ENCODE peak calls at places on chromosome 3, in six cellular contexts. U is H1, K is HepG2, A is GM23338, Z is GM12878, D is K562. N is an unnamed sample.

GRCh38 chr3:139830817-139831216 is 104.2 kb upstream of the CLSTN2 start:
- DNase-seq in A (no peak), U (no peak), D (no peak), K (no peak), Z (no peak), N (peak; percentile 14)

GRCh38 chr3:17057316-17057715 is 172.6 kb downstream of the PLCL2 start:
- DNase-seq in U (no peak), Z (no peak), K (no peak), A (no peak), D (no peak), N (no peak)

GRCh38 chr3:128480717-128481437 is 12.1 kb downstream of the GATA2 start:
- DNase-seq in K (no peak), Z (no peak), D (no peak), U (no peak), A (no peak), N (no peak)

GRCh38 chr3:160796813-160797164 is 40.8 kb downstream of the PPM1L start:
- DNase-seq in K (peak; percentile 17), Z (no peak), D (no peak), A (no peak), U (no peak), N (no peak)

GRCh38 chr3:29195055-29195454 is 85.8 kb upstream of the RBMS3 start:
- DNase-seq in A (no peak), D (no peak), U (no peak), K (no peak), Z (no peak), N (no peak)

GRCh38 chr3:12423918-12424634 is 60.2 kb upstream of the TSEN2 start:
- DNase-seq in K (no peak), Z (no peak), A (no peak), U (peak; percentile 7), D (no peak), N (no peak)

GRCh38 chr3:128804017-128804816 is 75.2 kb upstream of the ACAD9 start:
- DNase-seq in Z (peak; percentile 83), K (no peak), A (peak; percentile 63), D (peak; percentile 59), U (no peak), N (no peak)

GRCh38 chr3:53525765-53526761 is 31.7 kb downstream of the CACNA1D start:
- DNase-seq in Z (no peak), U (no peak), A (no peak), D (no peak), K (no peak), N (no peak)

GRCh38 chr3:57889807-57890206 is 118.4 kb upstream of the FLNB start:
- DNase-seq in Z (no peak), U (no peak), K (no peak), D (no peak), A (no peak), N (no peak)

GRCh38 chr3:115325539-115325938 is 178.5 kb upstream of the ZBTB20 start:
- DNase-seq in Z (no peak), U (peak; percentile 66), D (peak; percentile 4), K (peak; percentile 5), A (peak; percentile 90), N (peak; percentile 73)

GRCh38 chr3:150443331-150443741 is 35.2 kb downstream of the TSC22D2 start:
- DNase-seq in K (no peak), U (no peak), D (no peak), Z (no peak), A (no peak), N (no peak)

GRCh38 chr3:186193534-186194450 is 84.9 kb upstream of the ETV5 start:
- DNase-seq in Z (no peak), A (peak; percentile 84), U (peak; percentile 80), D (no peak), K (no peak), N (peak; percentile 74)

GRCh38 chr3:60461199-60461598 is 790.1 kb downstream of the FHIT start:
- DNase-seq in A (no peak), U (no peak), Z (no peak), D (no peak), K (no peak), N (no peak)

GRCh38 chr3:52572221-52572620 is 35.8 kb downstream of the UQCC5 start:
- DNase-seq in K (no peak), Z (no peak), U (no peak), A (no peak), D (no peak), N (no peak)

GRCh38 chr3:188631291-188632010 is 477.5 kb downstream of the LPP start:
- DNase-seq in U (no peak), Z (no peak), A (no peak), K (peak; percentile 27), D (no peak), N (no peak)
- TF ChIP-seq CREB1 in U (no peak), Z (no peak), A (no peak), K (no peak), D (no peak), N (no peak)

DNA sequence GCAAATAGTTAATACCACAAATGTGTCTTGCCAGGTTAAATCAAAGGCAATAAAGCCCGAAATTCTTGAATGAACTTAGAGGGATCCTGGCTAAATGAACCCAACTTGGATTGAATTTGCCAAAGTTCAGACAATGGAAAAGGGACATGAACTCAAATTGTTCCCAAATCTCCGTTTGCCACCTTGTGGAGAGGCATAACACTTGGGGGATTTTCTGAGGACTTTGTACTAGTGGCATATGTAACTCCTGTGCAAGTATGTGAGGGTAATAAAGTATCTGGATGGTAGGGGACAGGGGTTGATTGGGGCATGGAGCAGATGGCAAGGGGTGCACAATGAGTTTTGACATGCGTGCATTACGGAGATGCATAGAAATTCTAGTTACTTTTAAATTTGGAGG is 1.3 kb upstream of the TCAIM start:
- DNase-seq in D (peak; percentile 21), K (no peak), A (peak; percentile 57), U (no peak), Z (no peak), N (no peak)
- TF ChIP-seq CREB1 in D (no peak), K (no peak), A (no peak), U (no peak), Z (no peak), N (no peak)

DNA sequence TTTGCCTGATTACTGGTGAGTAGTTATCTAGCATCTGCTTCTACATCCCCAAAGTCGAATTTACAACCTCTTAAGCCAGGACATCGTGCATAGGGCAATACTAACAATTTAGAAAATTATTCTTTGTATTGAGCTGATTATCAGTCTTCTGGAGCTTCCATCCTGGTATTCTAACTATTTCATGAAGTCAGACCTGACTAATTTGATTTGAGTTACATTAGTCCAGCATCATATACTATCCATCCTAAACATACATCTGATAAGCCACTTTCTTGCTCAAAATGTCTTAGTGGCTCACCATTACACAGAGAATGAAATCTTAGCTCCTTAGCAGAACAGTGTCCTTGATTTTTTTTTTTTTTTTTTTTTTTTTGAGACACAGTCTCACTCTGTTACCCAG is 77.2 kb upstream of the DNAJC19 start:
- DNase-seq in D (no peak), Z (no peak), A (no peak), U (no peak), K (no peak), N (no peak)
- TF ChIP-seq CREB1 in D (no peak), Z (no peak), A (no peak), U (no peak), K (no peak), N (no peak)

GRCh38 chr3:78494831-78495230 is 1273.0 kb downstream of the ROBO1 start:
- DNase-seq in K (no peak), Z (no peak), A (no peak), U (no peak), D (no peak), N (no peak)

GRCh38 chr3:78497025-78497424 is 1270.8 kb downstream of the ROBO1 start:
- DNase-seq in U (no peak), A (no peak), Z (no peak), K (no peak), D (no peak), N (no peak)

GRCh38 chr3:78496458-78496857 is 1271.3 kb downstream of the ROBO1 start:
- DNase-seq in K (no peak), Z (no peak), U (no peak), D (no peak), A (no peak), N (no peak)

GRCh38 chr3:78495326-78495725 is 1272.5 kb downstream of the ROBO1 start:
- DNase-seq in U (no peak), K (no peak), A (no peak), D (no peak), Z (no peak), N (no peak)

DNA sequence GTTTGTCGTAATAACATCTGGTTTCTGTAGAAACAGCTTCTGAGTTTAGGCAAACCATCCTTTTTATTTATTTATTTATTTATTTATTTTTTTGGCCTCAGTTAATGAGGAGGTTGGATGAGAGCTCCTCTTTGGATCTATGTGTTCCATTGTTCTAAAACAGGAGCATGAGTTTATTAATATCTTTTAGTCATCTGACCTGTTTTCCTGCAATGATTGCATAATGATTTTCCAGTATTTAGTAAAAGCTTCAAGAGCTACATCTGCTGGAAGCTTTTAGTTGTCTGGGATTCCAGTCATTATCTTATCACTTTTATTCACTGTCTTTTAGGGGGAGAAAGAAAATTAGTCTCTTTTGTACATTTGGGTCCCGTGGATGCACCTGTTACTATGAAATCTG is 1270.1 kb downstream of the ROBO1 start:
- DNase-seq in U (no peak), Z (no peak), K (no peak), A (no peak), D (no peak), N (no peak)
- TF ChIP-seq CREB1 in U (no peak), Z (no peak), K (no peak), A (no peak), D (no peak), N (no peak)

GRCh38 chr3:152030320-152030719 is 156.9 kb downstream of the SUCNR1 start:
- DNase-seq in U (no peak), D (no peak), A (no peak), K (no peak), Z (no peak), N (no peak)

GRCh38 chr3:152031321-152031720 is 157.9 kb downstream of the SUCNR1 start:
- DNase-seq in U (no peak), K (no peak), A (no peak), Z (no peak), D (no peak), N (no peak)

GRCh38 chr3:152021951-152022461 is 148.6 kb downstream of the SUCNR1 start:
- DNase-seq in A (no peak), Z (peak; percentile 13), K (no peak), D (no peak), U (no peak), N (no peak)

DNA sequence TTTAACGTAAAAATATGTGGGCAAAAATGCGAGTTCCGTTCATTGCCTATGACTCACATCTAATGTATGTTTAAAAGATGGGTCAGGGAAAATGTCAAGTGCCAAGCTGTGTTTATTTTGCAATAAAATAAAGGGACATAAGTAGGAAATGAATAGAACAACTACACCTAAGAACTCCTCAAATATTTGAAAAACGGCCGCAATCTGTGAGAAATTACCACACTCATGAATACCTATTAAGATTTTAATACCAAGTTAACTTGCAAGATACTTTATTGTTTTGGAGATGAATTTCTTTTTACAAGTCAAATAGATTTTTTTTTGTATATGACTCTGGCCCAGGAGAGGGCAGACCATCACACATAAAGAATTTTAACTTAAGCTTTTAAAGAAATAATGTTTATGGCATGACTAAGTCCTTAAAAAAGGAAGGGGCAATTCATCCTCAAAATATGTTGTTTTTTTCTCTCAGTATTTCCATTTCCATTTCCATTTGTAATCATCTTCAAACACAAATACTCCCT is 152.7 kb downstream of the SUCNR1 start:
- DNase-seq in A (no peak), U (no peak), D (no peak), Z (no peak), K (no peak), N (no peak)
- TF ChIP-seq CREB1 in A (no peak), U (no peak), D (no peak), Z (no peak), K (no peak), N (no peak)

GRCh38 chr3:113113361-113113760 is 98.0 kb upstream of the BOC start:
- DNase-seq in K (no peak), Z (no peak), D (no peak), A (no peak), U (no peak), N (no peak)

GRCh38 chr3:113117511-113118302 is 93.7 kb upstream of the BOC start:
- DNase-seq in Z (no peak), K (no peak), U (no peak), D (no peak), A (no peak), N (no peak)
- TF ChIP-seq CREB1 in Z (no peak), K (no peak), U (no peak), D (no peak), A (no peak), N (no peak)

N was measured in WTC11.